ENCODE peak calls at places on chromosome X, in eight cellular contexts. One of them, this sample, is unnamed.

GRCh38 chrX:10781847-10782530 is 161.6 kb upstream of the MID1 start:
- DNase-seq in mammary epithelial cell: peak
- DNase-seq in stimulated activated CD4-positive, alpha-beta T cell treated with anti-CD3 and anti-CD28 coated beads, TNF-alpha, amount 100 ng/mL, for 1 hour: no peak
- DNase-seq in mucosa of gallbladder: no peak
- DNase-seq in cardiac muscle cell: no peak
- DNase-seq in EH: no peak
- DNase-seq in pulmonary artery endothelial cell: no peak
- DNase-seq in ACHN: no peak
- DNase-seq in this sample: no peak

GRCh38 chrX:128769511-128769910 is 717.3 kb upstream of the ACTRT1 start:
- DNase-seq in mammary epithelial cell: no peak
- DNase-seq in stimulated activated CD4-positive, alpha-beta T cell treated with anti-CD3 and anti-CD28 coated beads, TNF-alpha, amount 100 ng/mL, for 1 hour: no peak
- DNase-seq in mucosa of gallbladder: no peak
- DNase-seq in cardiac muscle cell: no peak
- DNase-seq in EH: no peak
- DNase-seq in pulmonary artery endothelial cell: no peak
- DNase-seq in ACHN: no peak
- DNase-seq in this sample: no peak

GRCh38 chrX:69503228-69503834 is 795 bp upstream of the NALF2 start:
- DNase-seq in mammary epithelial cell: no peak
- DNase-seq in stimulated activated CD4-positive, alpha-beta T cell treated with anti-CD3 and anti-CD28 coated beads, TNF-alpha, amount 100 ng/mL, for 1 hour: no peak
- DNase-seq in mucosa of gallbladder: no peak
- DNase-seq in cardiac muscle cell: no peak
- DNase-seq in EH: no peak
- DNase-seq in pulmonary artery endothelial cell: no peak
- DNase-seq in ACHN: no peak
- DNase-seq in this sample: peak

GRCh38 chrX:24131476-24131875 is 18.1 kb upstream of the ZFX start:
- DNase-seq in mammary epithelial cell: no peak
- DNase-seq in stimulated activated CD4-positive, alpha-beta T cell treated with anti-CD3 and anti-CD28 coated beads, TNF-alpha, amount 100 ng/mL, for 1 hour: no peak
- DNase-seq in mucosa of gallbladder: no peak
- DNase-seq in cardiac muscle cell: no peak
- DNase-seq in EH: peak
- DNase-seq in pulmonary artery endothelial cell: no peak
- DNase-seq in ACHN: no peak
- DNase-seq in this sample: no peak

GRCh38 chrX:16797358-16797757 is 11.1 kb downstream of the TXLNG start:
- DNase-seq in mammary epithelial cell: no peak
- DNase-seq in stimulated activated CD4-positive, alpha-beta T cell treated with anti-CD3 and anti-CD28 coated beads, TNF-alpha, amount 100 ng/mL, for 1 hour: no peak
- DNase-seq in mucosa of gallbladder: no peak
- DNase-seq in cardiac muscle cell: no peak
- DNase-seq in EH: peak
- DNase-seq in pulmonary artery endothelial cell: no peak
- DNase-seq in ACHN: no peak
- DNase-seq in this sample: no peak

GRCh38 chrX:67723580-67724351 is 179.9 kb downstream of the AR start:
- DNase-seq in mammary epithelial cell: no peak
- DNase-seq in stimulated activated CD4-positive, alpha-beta T cell treated with anti-CD3 and anti-CD28 coated beads, TNF-alpha, amount 100 ng/mL, for 1 hour: no peak
- DNase-seq in mucosa of gallbladder: no peak
- DNase-seq in cardiac muscle cell: no peak
- DNase-seq in EH: no peak
- DNase-seq in pulmonary artery endothelial cell: no peak
- DNase-seq in ACHN: no peak
- DNase-seq in this sample: no peak

GRCh38 chrX:47583240-47583861 is 1.1 kb downstream of the TIMP1 start:
- DNase-seq in mammary epithelial cell: no peak
- DNase-seq in stimulated activated CD4-positive, alpha-beta T cell treated with anti-CD3 and anti-CD28 coated beads, TNF-alpha, amount 100 ng/mL, for 1 hour: no peak
- DNase-seq in mucosa of gallbladder: no peak
- DNase-seq in cardiac muscle cell: no peak
- DNase-seq in EH: no peak
- DNase-seq in pulmonary artery endothelial cell: no peak
- DNase-seq in ACHN: no peak
- DNase-seq in this sample: no peak

GRCh38 chrX:106177106-106177981 is 9.2 kb downstream of the PWWP3B start:
- DNase-seq in mammary epithelial cell: no peak
- DNase-seq in stimulated activated CD4-positive, alpha-beta T cell treated with anti-CD3 and anti-CD28 coated beads, TNF-alpha, amount 100 ng/mL, for 1 hour: no peak
- DNase-seq in mucosa of gallbladder: no peak
- DNase-seq in cardiac muscle cell: peak
- DNase-seq in EH: no peak
- DNase-seq in pulmonary artery endothelial cell: no peak
- DNase-seq in ACHN: peak
- DNase-seq in this sample: no peak

GRCh38 chrX:76420237-76420636 is 7.3 kb upstream of the MAGEE1 start:
- DNase-seq in mammary epithelial cell: no peak
- DNase-seq in stimulated activated CD4-positive, alpha-beta T cell treated with anti-CD3 and anti-CD28 coated beads, TNF-alpha, amount 100 ng/mL, for 1 hour: no peak
- DNase-seq in mucosa of gallbladder: no peak
- DNase-seq in cardiac muscle cell: no peak
- DNase-seq in EH: no peak
- DNase-seq in pulmonary artery endothelial cell: no peak
- DNase-seq in ACHN: no peak
- DNase-seq in this sample: no peak

GRCh38 chrX:110087485-110088356 is 84.8 kb downstream of the TMEM164 start:
- DNase-seq in mammary epithelial cell: peak
- DNase-seq in stimulated activated CD4-positive, alpha-beta T cell treated with anti-CD3 and anti-CD28 coated beads, TNF-alpha, amount 100 ng/mL, for 1 hour: no peak
- DNase-seq in mucosa of gallbladder: no peak
- DNase-seq in cardiac muscle cell: no peak
- DNase-seq in EH: peak
- DNase-seq in pulmonary artery endothelial cell: peak
- DNase-seq in ACHN: peak
- DNase-seq in this sample: peak

GRCh38 chrX:50697691-50698090 is 116.3 kb downstream of the SHROOM4 start:
- DNase-seq in mammary epithelial cell: peak
- DNase-seq in stimulated activated CD4-positive, alpha-beta T cell treated with anti-CD3 and anti-CD28 coated beads, TNF-alpha, amount 100 ng/mL, for 1 hour: no peak
- DNase-seq in mucosa of gallbladder: no peak
- DNase-seq in cardiac muscle cell: peak
- DNase-seq in EH: peak
- DNase-seq in pulmonary artery endothelial cell: peak
- DNase-seq in ACHN: peak
- DNase-seq in this sample: peak

GRCh38 chrX:3950373-3950772 is 236.9 kb upstream of the PRKX start:
- DNase-seq in mammary epithelial cell: peak
- DNase-seq in stimulated activated CD4-positive, alpha-beta T cell treated with anti-CD3 and anti-CD28 coated beads, TNF-alpha, amount 100 ng/mL, for 1 hour: no peak
- DNase-seq in mucosa of gallbladder: no peak
- DNase-seq in cardiac muscle cell: no peak
- DNase-seq in EH: no peak
- DNase-seq in pulmonary artery endothelial cell: no peak
- DNase-seq in ACHN: peak
- DNase-seq in this sample: no peak

GRCh38 chrX:11888421-11888820 is 130.4 kb downstream of the MSL3 start:
- DNase-seq in mammary epithelial cell: peak
- DNase-seq in stimulated activated CD4-positive, alpha-beta T cell treated with anti-CD3 and anti-CD28 coated beads, TNF-alpha, amount 100 ng/mL, for 1 hour: no peak
- DNase-seq in mucosa of gallbladder: no peak
- DNase-seq in cardiac muscle cell: no peak
- DNase-seq in EH: no peak
- DNase-seq in pulmonary artery endothelial cell: no peak
- DNase-seq in ACHN: no peak
- DNase-seq in this sample: no peak

GRCh38 chrX:95893632-95894031 is 791.0 kb upstream of the DIAPH2 start:
- DNase-seq in mammary epithelial cell: no peak
- DNase-seq in stimulated activated CD4-positive, alpha-beta T cell treated with anti-CD3 and anti-CD28 coated beads, TNF-alpha, amount 100 ng/mL, for 1 hour: no peak
- DNase-seq in mucosa of gallbladder: no peak
- DNase-seq in cardiac muscle cell: no peak
- DNase-seq in EH: no peak
- DNase-seq in pulmonary artery endothelial cell: no peak
- DNase-seq in ACHN: no peak
- DNase-seq in this sample: no peak

GRCh38 chrX:101659601-101660063 is at the start of gene ARMCX2:
- DNase-seq in mammary epithelial cell: no peak
- DNase-seq in stimulated activated CD4-positive, alpha-beta T cell treated with anti-CD3 and anti-CD28 coated beads, TNF-alpha, amount 100 ng/mL, for 1 hour: no peak
- DNase-seq in mucosa of gallbladder: peak
- DNase-seq in cardiac muscle cell: peak
- DNase-seq in EH: peak
- DNase-seq in pulmonary artery endothelial cell: peak
- DNase-seq in ACHN: peak
- DNase-seq in this sample: peak

GRCh38 chrX:24479924-24480722 is 15.0 kb downstream of the PDK3 start:
- DNase-seq in mammary epithelial cell: no peak
- DNase-seq in stimulated activated CD4-positive, alpha-beta T cell treated with anti-CD3 and anti-CD28 coated beads, TNF-alpha, amount 100 ng/mL, for 1 hour: peak
- DNase-seq in mucosa of gallbladder: peak
- DNase-seq in cardiac muscle cell: no peak
- DNase-seq in EH: no peak
- DNase-seq in pulmonary artery endothelial cell: no peak
- DNase-seq in ACHN: no peak
- DNase-seq in this sample: no peak

GRCh38 chrX:25968920-25969319 is 169.2 kb upstream of the MAGEB18 start:
- DNase-seq in mammary epithelial cell: no peak
- DNase-seq in stimulated activated CD4-positive, alpha-beta T cell treated with anti-CD3 and anti-CD28 coated beads, TNF-alpha, amount 100 ng/mL, for 1 hour: no peak
- DNase-seq in mucosa of gallbladder: no peak
- DNase-seq in cardiac muscle cell: peak
- DNase-seq in EH: no peak
- DNase-seq in pulmonary artery endothelial cell: no peak
- DNase-seq in ACHN: peak
- DNase-seq in this sample: peak

GRCh38 chrX:121301822-121302221 is 254.4 kb downstream of the GLUD2 start:
- DNase-seq in mammary epithelial cell: no peak
- DNase-seq in stimulated activated CD4-positive, alpha-beta T cell treated with anti-CD3 and anti-CD28 coated beads, TNF-alpha, amount 100 ng/mL, for 1 hour: no peak
- DNase-seq in mucosa of gallbladder: no peak
- DNase-seq in cardiac muscle cell: no peak
- DNase-seq in EH: no peak
- DNase-seq in pulmonary artery endothelial cell: no peak
- DNase-seq in ACHN: no peak
- DNase-seq in this sample: no peak

GRCh38 chrX:3711331-3711917 is 2.0 kb downstream of the PRKX start:
- DNase-seq in mammary epithelial cell: no peak
- DNase-seq in stimulated activated CD4-positive, alpha-beta T cell treated with anti-CD3 and anti-CD28 coated beads, TNF-alpha, amount 100 ng/mL, for 1 hour: no peak
- DNase-seq in mucosa of gallbladder: no peak
- DNase-seq in cardiac muscle cell: no peak
- DNase-seq in EH: no peak
- DNase-seq in pulmonary artery endothelial cell: no peak
- DNase-seq in ACHN: no peak
- DNase-seq in this sample: no peak

GRCh38 chrX:17919896-17920446 is 58.9 kb upstream of the RAI2 start:
- DNase-seq in mammary epithelial cell: no peak
- DNase-seq in stimulated activated CD4-positive, alpha-beta T cell treated with anti-CD3 and anti-CD28 coated beads, TNF-alpha, amount 100 ng/mL, for 1 hour: no peak
- DNase-seq in mucosa of gallbladder: no peak
- DNase-seq in cardiac muscle cell: no peak
- DNase-seq in EH: no peak
- DNase-seq in pulmonary artery endothelial cell: no peak
- DNase-seq in ACHN: no peak
- DNase-seq in this sample: no peak

GRCh38 chrX:1398431-1399340 is 6.8 kb upstream of the SLC25A6 start:
- DNase-seq in mammary epithelial cell: no peak
- DNase-seq in stimulated activated CD4-positive, alpha-beta T cell treated with anti-CD3 and anti-CD28 coated beads, TNF-alpha, amount 100 ng/mL, for 1 hour: no peak
- DNase-seq in mucosa of gallbladder: no peak
- DNase-seq in cardiac muscle cell: no peak
- DNase-seq in EH: no peak
- DNase-seq in pulmonary artery endothelial cell: no peak
- DNase-seq in ACHN: no peak
- DNase-seq in this sample: no peak

GRCh38 chrX:16917120-16917519 is 29.3 kb upstream of the REPS2 start:
- DNase-seq in mammary epithelial cell: no peak
- DNase-seq in stimulated activated CD4-positive, alpha-beta T cell treated with anti-CD3 and anti-CD28 coated beads, TNF-alpha, amount 100 ng/mL, for 1 hour: no peak
- DNase-seq in mucosa of gallbladder: no peak
- DNase-seq in cardiac muscle cell: no peak
- DNase-seq in EH: no peak
- DNase-seq in pulmonary artery endothelial cell: no peak
- DNase-seq in ACHN: no peak
- DNase-seq in this sample: no peak

GRCh38 chrX:107716045-107716684 is 59.4 kb downstream of the TSC22D3 start:
- DNase-seq in mammary epithelial cell: peak
- DNase-seq in stimulated activated CD4-positive, alpha-beta T cell treated with anti-CD3 and anti-CD28 coated beads, TNF-alpha, amount 100 ng/mL, for 1 hour: no peak
- DNase-seq in mucosa of gallbladder: no peak
- DNase-seq in cardiac muscle cell: peak
- DNase-seq in EH: peak
- DNase-seq in pulmonary artery endothelial cell: no peak
- DNase-seq in ACHN: no peak
- DNase-seq in this sample: peak

GRCh38 chrX:7582191-7582590 is 260.8 kb upstream of the VCX start:
- DNase-seq in mammary epithelial cell: no peak
- DNase-seq in stimulated activated CD4-positive, alpha-beta T cell treated with anti-CD3 and anti-CD28 coated beads, TNF-alpha, amount 100 ng/mL, for 1 hour: no peak
- DNase-seq in mucosa of gallbladder: no peak
- DNase-seq in cardiac muscle cell: no peak
- DNase-seq in EH: no peak
- DNase-seq in pulmonary artery endothelial cell: no peak
- DNase-seq in ACHN: no peak
- DNase-seq in this sample: no peak

GRCh38 chrX:18755651-18756050 is 48.2 kb downstream of the PPEF1 start:
- DNase-seq in mammary epithelial cell: no peak
- DNase-seq in stimulated activated CD4-positive, alpha-beta T cell treated with anti-CD3 and anti-CD28 coated beads, TNF-alpha, amount 100 ng/mL, for 1 hour: no peak
- DNase-seq in mucosa of gallbladder: no peak
- DNase-seq in cardiac muscle cell: no peak
- DNase-seq in EH: no peak
- DNase-seq in pulmonary artery endothelial cell: no peak
- DNase-seq in ACHN: no peak
- DNase-seq in this sample: peak

GRCh38 chrX:150478496-150479492 is 89.6 kb upstream of the MTM1 start:
- DNase-seq in mammary epithelial cell: no peak
- DNase-seq in stimulated activated CD4-positive, alpha-beta T cell treated with anti-CD3 and anti-CD28 coated beads, TNF-alpha, amount 100 ng/mL, for 1 hour: no peak
- DNase-seq in mucosa of gallbladder: no peak
- DNase-seq in cardiac muscle cell: no peak
- DNase-seq in EH: no peak
- DNase-seq in pulmonary artery endothelial cell: no peak
- DNase-seq in ACHN: no peak
- DNase-seq in this sample: no peak

GRCh38 chrX:136597954-136598353 is 50.0 kb upstream of the CD40LG start:
- DNase-seq in mammary epithelial cell: no peak
- DNase-seq in stimulated activated CD4-positive, alpha-beta T cell treated with anti-CD3 and anti-CD28 coated beads, TNF-alpha, amount 100 ng/mL, for 1 hour: no peak
- DNase-seq in mucosa of gallbladder: no peak
- DNase-seq in cardiac muscle cell: no peak
- DNase-seq in EH: no peak
- DNase-seq in pulmonary artery endothelial cell: no peak
- DNase-seq in ACHN: no peak
- DNase-seq in this sample: no peak

GRCh38 chrX:112147206-112147605 is 64.6 kb upstream of the TRPC5 start:
- DNase-seq in mammary epithelial cell: no peak
- DNase-seq in stimulated activated CD4-positive, alpha-beta T cell treated with anti-CD3 and anti-CD28 coated beads, TNF-alpha, amount 100 ng/mL, for 1 hour: no peak
- DNase-seq in mucosa of gallbladder: no peak
- DNase-seq in cardiac muscle cell: peak
- DNase-seq in EH: no peak
- DNase-seq in pulmonary artery endothelial cell: no peak
- DNase-seq in ACHN: peak
- DNase-seq in this sample: no peak